ENCODE peak calls at places on chromosome X, in ten cellular contexts. M is naive thymus-derived CD4-positive, alpha-beta T cell; G is ACHN; Q is right cardiac atrium; A is AG08396; Z is central memory CD4-positive, alpha-beta T cell; V is GM23338; F is sciatic nerve; K is central memory CD8-positive, alpha-beta T cell; L is stimulated activated naive CD8-positive, alpha-beta T cell treated with anti-CD3 and anti-CD28 coated beads, Interleukin-15, Interleukin-2, amounts not matched to agents 100 U/mL and 50 U/mL, for 24 hours. C is an unnamed sample.

GRCh38 chrX:108453841-108454240 is 14.2 kb downstream of the COL4A5 start:
- DNase-seq in M (no peak), G (no peak), Q (no peak), A (no peak), Z (no peak), V (no peak), F (no peak), K (no peak), L (no peak), C (no peak)

GRCh38 chrX:140432328-140433025 is 72.4 kb downstream of the SOX3 start:
- DNase-seq in M (no peak), G (no peak), Q (peak; percentile 26), A (no peak), Z (no peak), V (no peak), F (no peak), K (no peak), L (no peak), C (peak; percentile 79)

GRCh38 chrX:154372612-154373022 is 1.8 kb downstream of the FLNA start:
- DNase-seq in M (no peak), G (peak; percentile 75), Q (no peak), A (peak; percentile 65), Z (no peak), V (no peak), F (no peak), K (no peak), L (peak; percentile 55), C (no peak)

GRCh38 chrX:69988955-69989394 is 60.8 kb downstream of the AWAT2 start:
- DNase-seq in M (no peak), G (no peak), Q (peak; percentile 34), A (no peak), Z (peak; percentile 12), V (no peak), F (no peak), K (no peak), L (peak; percentile 9), C (peak; percentile 54)

GRCh38 chrX:133314297-133314696 is 96.1 kb upstream of the TFDP3 start:
- DNase-seq in M (no peak), G (no peak), Q (no peak), A (no peak), Z (no peak), V (no peak), F (no peak), K (no peak), L (no peak), C (no peak)

GRCh38 chrX:129654652-129655546 is at the start of gene APLN:
- DNase-seq in M (no peak), G (peak; percentile 40), Q (peak; percentile 55), A (peak; percentile 54), Z (no peak), V (peak; percentile 56), F (peak; percentile 80), K (no peak), L (peak; percentile 10), C (peak; percentile 76)

GRCh38 chrX:68504237-68504636 is 5.4 kb downstream of the YIPF6 start:
- DNase-seq in M (no peak), G (peak; percentile 24), Q (no peak), A (peak; percentile 29), Z (peak; percentile 33), V (no peak), F (no peak), K (no peak), L (peak; percentile 50), C (no peak)

GRCh38 chrX:133365886-133366611 is 49.2 kb downstream of the GPC4 start:
- DNase-seq in M (no peak), G (no peak), Q (no peak), A (peak; percentile 18), Z (no peak), V (no peak), F (no peak), K (no peak), L (no peak), C (no peak)

GRCh38 chrX:2413969-2414368 is 86.8 kb downstream of the DHRSX start:
- DNase-seq in M (no peak), G (no peak), Q (no peak), A (no peak), Z (no peak), V (no peak), F (no peak), K (no peak), L (no peak), C (no peak)

GRCh38 chrX:97238632-97239031 is 354.9 kb downstream of the RPA4 start:
- DNase-seq in M (no peak), G (no peak), Q (no peak), A (no peak), Z (no peak), V (peak; percentile 15), F (no peak), K (no peak), L (no peak), C (no peak)

GRCh38 chrX:9221714-9222113 is 187.8 kb upstream of the FAM9B start:
- DNase-seq in M (no peak), G (no peak), Q (no peak), A (no peak), Z (no peak), V (no peak), F (no peak), K (no peak), L (no peak), C (no peak)

GRCh38 chrX:120672389-120672788 is 42.5 kb upstream of the C1GALT1C1 start:
- DNase-seq in M (no peak), G (peak; percentile 49), Q (peak; percentile 69), A (peak; percentile 55), Z (no peak), V (no peak), F (peak; percentile 58), K (no peak), L (no peak), C (peak; percentile 83)

GRCh38 chrX:114073926-114074325 is 510.0 kb upstream of the HTR2C start:
- DNase-seq in M (no peak), G (no peak), Q (no peak), A (no peak), Z (no peak), V (no peak), F (no peak), K (no peak), L (no peak), C (no peak)

GRCh38 chrX:18649498-18649951 is 22.4 kb downstream of the RS1 start:
- DNase-seq in M (no peak), G (no peak), Q (no peak), A (no peak), Z (no peak), V (peak; percentile 46), F (no peak), K (no peak), L (no peak), C (no peak)

GRCh38 chrX:78321809-78322208 is 5.6 kb downstream of the CYSLTR1 start:
- DNase-seq in M (no peak), G (no peak), Q (peak; percentile 28), A (no peak), Z (peak; percentile 68), V (no peak), F (no peak), K (no peak), L (peak; percentile 23), C (peak; percentile 21)

GRCh38 chrX:1178580-1179057 is 33.8 kb downstream of the CRLF2 start:
- DNase-seq in M (no peak), G (peak; percentile 55), Q (no peak), A (no peak), Z (peak; percentile 35), V (peak; percentile 25), F (no peak), K (no peak), L (no peak), C (peak; percentile 41)

GRCh38 chrX:143580266-143580665 is 55.6 kb downstream of the SLITRK4 start:
- DNase-seq in M (no peak), G (no peak), Q (no peak), A (no peak), Z (no peak), V (no peak), F (no peak), K (no peak), L (no peak), C (peak; percentile 73)

GRCh38 chrX:68681443-68681941 is 34.0 kb downstream of the STARD8 start:
- DNase-seq in M (no peak), G (peak; percentile 71), Q (no peak), A (no peak), Z (no peak), V (no peak), F (no peak), K (no peak), L (peak; percentile 7), C (no peak)

GRCh38 chrX:52585892-52586291 is 68.8 kb downstream of the SSX7 start:
- DNase-seq in M (no peak), G (no peak), Q (no peak), A (no peak), Z (no peak), V (no peak), F (no peak), K (no peak), L (no peak), C (no peak)

GRCh38 chrX:136295380-136295779 is 5.4 kb upstream of the ADGRG4 start:
- DNase-seq in M (no peak), G (no peak), Q (no peak), A (no peak), Z (no peak), V (no peak), F (no peak), K (no peak), L (no peak), C (no peak)